ENCODE peak calls at places on chromosomes 2 and 18, in six cellular contexts. One of them, this sample, is unnamed.

GRCh38 chr18:60322591-60322990 is 50.0 kb downstream of the MC4R start:
- DNase-seq in transverse colon: no peak
- DNase-seq in stomach: no peak
- DNase-seq in esophagus muscularis mucosa: no peak
- DNase-seq in GM12878: no peak
- DNase-seq in K562: no peak
- DNase-seq in this sample: no peak

GRCh38 chr2:187349328-187349944 is 98.6 kb downstream of the CALCRL start:
- DNase-seq in transverse colon: no peak
- DNase-seq in stomach: no peak
- DNase-seq in esophagus muscularis mucosa: no peak
- DNase-seq in GM12878: no peak
- DNase-seq in K562: no peak
- DNase-seq in this sample: no peak

GRCh38 chr2:166900700-166901099 is 12.4 kb downstream of the XIRP2 start:
- DNase-seq in transverse colon: no peak
- DNase-seq in stomach: no peak
- DNase-seq in esophagus muscularis mucosa: no peak
- DNase-seq in GM12878: no peak
- DNase-seq in K562: no peak
- DNase-seq in this sample: no peak

GRCh38 chr2:215826376-215826775 is 187.0 kb downstream of the MREG start:
- DNase-seq in transverse colon: no peak
- DNase-seq in stomach: no peak
- DNase-seq in esophagus muscularis mucosa: no peak
- DNase-seq in GM12878: no peak
- DNase-seq in K562: no peak
- DNase-seq in this sample: no peak

GRCh38 chr2:233848276-233848675 is 6.1 kb downstream of the HJURP start:
- DNase-seq in transverse colon: no peak
- DNase-seq in stomach: no peak
- DNase-seq in esophagus muscularis mucosa: peak
- DNase-seq in GM12878: no peak
- DNase-seq in K562: no peak
- DNase-seq in this sample: no peak

GRCh38 chr18:68735498-68736343 is 20.8 kb upstream of the TMX3 start:
- DNase-seq in transverse colon: no peak
- DNase-seq in stomach: no peak
- DNase-seq in esophagus muscularis mucosa: no peak
- DNase-seq in GM12878: no peak
- DNase-seq in K562: peak
- DNase-seq in this sample: no peak

GRCh38 chr2:236768393-236769140 is 198.9 kb downstream of the ACKR3 start:
- DNase-seq in transverse colon: no peak
- DNase-seq in stomach: no peak
- DNase-seq in esophagus muscularis mucosa: no peak
- DNase-seq in GM12878: no peak
- DNase-seq in K562: no peak
- DNase-seq in this sample: no peak

GRCh38 chr2:21042708-21042957 is 1.2 kb downstream of the APOB start:
- DNase-seq in transverse colon: no peak
- DNase-seq in stomach: no peak
- DNase-seq in esophagus muscularis mucosa: no peak
- DNase-seq in GM12878: no peak
- DNase-seq in K562: no peak
- DNase-seq in this sample: no peak

GRCh38 chr2:236749346-236749745 is 179.7 kb downstream of the ACKR3 start:
- DNase-seq in transverse colon: no peak
- DNase-seq in stomach: no peak
- DNase-seq in esophagus muscularis mucosa: no peak
- DNase-seq in GM12878: no peak
- DNase-seq in K562: no peak
- DNase-seq in this sample: no peak

GRCh38 chr2:216350214-216350789 is 22.0 kb downstream of the MARCHF4 start:
- DNase-seq in transverse colon: no peak
- DNase-seq in stomach: no peak
- DNase-seq in esophagus muscularis mucosa: peak
- DNase-seq in GM12878: no peak
- DNase-seq in K562: no peak
- DNase-seq in this sample: no peak

GRCh38 chr2:134173338-134174016 is 80.4 kb upstream of the MGAT5 start:
- DNase-seq in transverse colon: peak
- DNase-seq in stomach: peak
- DNase-seq in esophagus muscularis mucosa: no peak
- DNase-seq in GM12878: no peak
- DNase-seq in K562: no peak
- DNase-seq in this sample: no peak

DNA sequence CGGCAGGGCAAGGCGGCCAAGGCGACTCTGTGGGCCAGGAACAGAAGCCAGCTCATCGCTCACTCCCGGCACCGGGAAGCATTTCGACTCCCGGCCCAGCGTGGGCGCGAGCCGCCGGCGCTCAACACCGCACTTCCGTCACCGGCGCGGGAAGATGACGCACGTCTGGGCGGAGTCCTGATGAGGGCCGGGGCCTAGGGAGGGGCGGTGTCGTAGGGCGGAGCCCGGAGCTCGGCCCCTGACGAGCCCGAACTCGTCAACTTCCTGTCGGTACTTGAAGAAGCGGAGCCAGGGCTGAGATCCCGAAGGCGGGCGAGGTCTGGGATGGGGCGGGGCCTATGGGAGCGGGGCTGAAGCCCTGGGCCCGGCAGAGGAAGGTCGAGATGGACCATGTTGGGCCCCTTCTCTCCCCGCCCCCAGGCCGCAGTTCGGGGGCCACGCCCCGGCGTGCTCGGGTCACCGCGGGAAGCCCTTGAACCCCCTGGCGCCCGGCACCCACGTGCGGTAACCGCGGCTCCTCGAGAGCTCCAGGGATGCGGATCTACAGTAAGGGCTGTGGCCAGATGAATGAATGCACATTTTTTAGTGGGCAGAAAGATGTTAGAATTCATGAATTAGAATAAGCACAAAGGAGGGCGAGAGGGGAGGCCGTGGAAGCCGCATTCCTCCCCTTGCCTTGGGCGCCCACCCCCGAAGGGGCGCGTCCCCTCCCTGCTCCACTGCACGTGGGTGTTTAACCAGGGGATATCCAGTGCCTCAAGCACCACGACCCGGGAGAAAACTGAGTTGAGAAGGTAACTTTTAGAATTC is at the start of gene RNASEH1:
- DNase-seq in transverse colon: peak
- DNase-seq in stomach: peak
- DNase-seq in esophagus muscularis mucosa: peak
- DNase-seq in GM12878: peak
- DNase-seq in K562: peak
- DNase-seq in this sample: peak
- TF ChIP-seq POLR2A in transverse colon: peak
- TF ChIP-seq POLR2A in stomach: no peak
- TF ChIP-seq POLR2A in esophagus muscularis mucosa: peak
- TF ChIP-seq POLR2A in GM12878: peak
- TF ChIP-seq POLR2A in K562: peak
- TF ChIP-seq POLR2A in this sample: peak

GRCh38 chr2:240135706-240136012 is 446 bp downstream of the COPS9 start:
- DNase-seq in transverse colon: no peak
- DNase-seq in stomach: no peak
- DNase-seq in esophagus muscularis mucosa: no peak
- DNase-seq in GM12878: no peak
- DNase-seq in K562: no peak
- DNase-seq in this sample: no peak

GRCh38 chr2:240133401-240133800 is 2.7 kb downstream of the COPS9 start:
- DNase-seq in transverse colon: no peak
- DNase-seq in stomach: no peak
- DNase-seq in esophagus muscularis mucosa: no peak
- DNase-seq in GM12878: no peak
- DNase-seq in K562: no peak
- DNase-seq in this sample: no peak

GRCh38 chr2:240134956-240135520 is 1.1 kb downstream of the COPS9 start:
- DNase-seq in transverse colon: no peak
- DNase-seq in stomach: no peak
- DNase-seq in esophagus muscularis mucosa: no peak
- DNase-seq in GM12878: no peak
- DNase-seq in K562: peak
- DNase-seq in this sample: no peak

GRCh38 chr2:240136013-240136670 is at the start of gene COPS9:
- DNase-seq in transverse colon: peak
- DNase-seq in stomach: peak
- DNase-seq in esophagus muscularis mucosa: peak
- DNase-seq in GM12878: peak
- DNase-seq in K562: peak
- DNase-seq in this sample: peak

DNA sequence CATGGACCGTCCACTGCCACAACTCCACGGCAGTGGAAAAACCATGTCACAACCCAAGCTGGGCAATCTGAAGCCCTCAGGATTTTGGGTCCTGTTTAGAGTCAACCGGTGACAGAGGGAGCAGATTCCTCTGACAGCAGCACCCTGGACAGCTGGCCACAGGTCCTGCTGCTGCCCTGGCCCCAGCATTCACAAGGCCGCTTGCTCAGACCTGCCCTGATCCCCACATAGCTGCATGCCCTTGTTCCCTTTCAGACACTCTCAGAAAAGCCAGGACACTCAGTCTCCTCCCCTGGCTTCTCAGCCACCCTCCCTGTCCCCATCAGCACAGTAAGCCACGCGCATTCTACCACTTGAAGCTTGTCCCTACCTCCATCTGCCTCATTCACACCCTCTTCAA is 1.6 kb downstream of the COPS9 start:
- DNase-seq in transverse colon: no peak
- DNase-seq in stomach: no peak
- DNase-seq in esophagus muscularis mucosa: no peak
- DNase-seq in GM12878: no peak
- DNase-seq in K562: no peak
- DNase-seq in this sample: no peak
- H3K4me3 ChIP-seq in transverse colon: no peak
- H3K4me3 ChIP-seq in stomach: no peak
- H3K4me3 ChIP-seq in esophagus muscularis mucosa: no peak
- H3K4me3 ChIP-seq in GM12878: peak
- H3K4me3 ChIP-seq in K562: no peak
- H3K4me3 ChIP-seq in this sample: no peak

GRCh38 chr2:30145826-30146336 is 926 bp upstream of the YPEL5 start:
- DNase-seq in transverse colon: no peak
- DNase-seq in stomach: no peak
- DNase-seq in esophagus muscularis mucosa: no peak
- DNase-seq in GM12878: no peak
- DNase-seq in K562: no peak
- DNase-seq in this sample: no peak
- TF ChIP-seq EP300 in transverse colon: no peak
- TF ChIP-seq EP300 in stomach: no peak
- TF ChIP-seq EP300 in esophagus muscularis mucosa: no peak
- TF ChIP-seq EP300 in GM12878: no peak
- TF ChIP-seq EP300 in K562: no peak
- TF ChIP-seq EP300 in this sample: no peak

DNA sequence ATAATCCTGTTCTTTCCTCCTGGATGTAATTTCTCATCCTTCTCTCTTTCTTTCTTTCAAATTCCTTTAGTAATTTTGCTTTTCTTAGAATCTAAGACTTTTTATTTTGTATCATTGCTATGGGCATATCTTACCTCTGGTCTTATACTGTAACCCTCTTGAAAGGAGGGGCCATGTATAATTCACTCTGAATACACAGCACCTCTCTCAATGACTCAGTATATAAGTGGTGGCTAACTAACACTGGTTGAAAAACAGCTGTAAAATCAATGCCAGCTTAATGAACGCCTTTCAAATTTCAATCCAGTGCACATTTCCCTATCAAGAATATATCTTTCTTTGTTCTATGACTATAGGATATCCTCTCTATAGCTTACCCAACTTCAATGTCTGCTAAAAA is 53.7 kb downstream of the CWC22 start:
- DNase-seq in transverse colon: no peak
- DNase-seq in stomach: no peak
- DNase-seq in esophagus muscularis mucosa: no peak
- DNase-seq in GM12878: no peak
- DNase-seq in K562: no peak
- DNase-seq in this sample: no peak
- TF ChIP-seq POLR2A in transverse colon: no peak
- TF ChIP-seq POLR2A in stomach: no peak
- TF ChIP-seq POLR2A in esophagus muscularis mucosa: no peak
- TF ChIP-seq POLR2A in GM12878: no peak
- TF ChIP-seq POLR2A in K562: no peak
- TF ChIP-seq POLR2A in this sample: no peak

DNA sequence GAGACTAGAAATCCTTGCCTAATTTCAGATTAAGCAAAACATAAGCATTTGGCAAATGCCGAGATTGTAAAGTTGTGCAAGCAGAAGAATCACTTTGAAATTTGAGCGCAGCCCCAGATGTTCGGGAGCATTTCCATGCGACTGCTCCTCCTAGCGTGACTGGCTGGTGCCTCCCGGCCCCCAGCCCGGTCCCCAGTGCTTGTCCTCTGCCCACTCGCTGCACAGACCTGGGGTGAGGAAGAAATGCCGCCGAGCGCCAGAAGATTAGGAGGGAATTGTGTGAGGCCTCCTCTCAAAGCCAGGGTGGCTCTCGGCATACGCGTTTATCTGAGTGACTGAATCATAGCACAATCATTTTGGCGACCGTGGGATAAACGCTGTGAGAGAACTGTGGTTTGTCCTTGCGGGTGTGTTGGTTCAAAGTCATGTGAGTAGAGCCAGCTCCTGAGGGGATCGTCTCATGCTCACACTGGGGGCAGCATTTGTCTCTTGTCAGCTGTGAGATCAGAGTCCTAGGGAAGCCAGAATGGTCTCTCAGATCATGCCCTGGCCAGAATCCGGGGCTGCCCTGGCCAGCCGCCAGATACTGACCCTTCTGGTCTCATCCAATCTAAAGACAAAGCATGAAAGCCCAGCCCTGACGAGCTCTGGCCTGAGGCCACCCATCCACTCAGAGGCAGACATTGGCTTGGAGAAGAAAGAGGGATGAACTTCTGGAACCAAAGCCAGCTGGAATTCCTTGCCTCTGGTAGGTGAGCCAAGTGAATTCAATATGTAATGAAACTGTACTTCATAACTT is 189.3 kb downstream of the SH3RF3 start:
- DNase-seq in transverse colon: peak
- DNase-seq in stomach: peak
- DNase-seq in esophagus muscularis mucosa: peak
- DNase-seq in GM12878: no peak
- DNase-seq in K562: no peak
- DNase-seq in this sample: peak
- H3K4me3 ChIP-seq in transverse colon: no peak
- H3K4me3 ChIP-seq in stomach: no peak
- H3K4me3 ChIP-seq in esophagus muscularis mucosa: peak
- H3K4me3 ChIP-seq in GM12878: no peak
- H3K4me3 ChIP-seq in K562: no peak
- H3K4me3 ChIP-seq in this sample: no peak

GRCh38 chr18:39435986-39436385 is 1870.4 kb upstream of the CELF4 start:
- DNase-seq in transverse colon: no peak
- DNase-seq in stomach: no peak
- DNase-seq in esophagus muscularis mucosa: no peak
- DNase-seq in GM12878: no peak
- DNase-seq in K562: no peak
- DNase-seq in this sample: no peak
- TF ChIP-seq EP300 in transverse colon: no peak
- TF ChIP-seq EP300 in stomach: no peak
- TF ChIP-seq EP300 in esophagus muscularis mucosa: no peak
- TF ChIP-seq EP300 in GM12878: no peak
- TF ChIP-seq EP300 in K562: no peak
- TF ChIP-seq EP300 in this sample: no peak